ENCODE peak calls at places on chromosomes 1 and 21, in five cellular contexts. F, I, R, G and Y are unnamed samples. For H3K9me3, the result is how much of the 10 kb centered on the place peaks cover.

GRCh38 chr1:172167801-172168596 is 252.5 kb upstream of the C1orf105 start:
- DNase-seq in R (no peak), G (peak), I (no peak), F (peak), Y (no peak)

GRCh38 chr1:156106624-156107488 is 7.7 kb upstream of the LMNA start:
- DNase-seq in G (peak), F (peak), I (no peak), R (peak), Y (peak)

GRCh38 chr1:238913210-238913609 is 473.2 kb upstream of the CHRM3 start:
- DNase-seq in R (no peak), F (no peak), G (no peak), I (no peak), Y (no peak)

GRCh38 chr1:2255420-2256369 is 27.6 kb downstream of the SKI start:
- DNase-seq in R (peak), I (no peak), F (peak), G (peak), Y (peak)

GRCh38 chr1:230633469-230633868 is 8.8 kb upstream of the COG2 start:
- DNase-seq in F (no peak), I (no peak), R (no peak), G (no peak), Y (no peak)

GRCh38 chr1:46755121-46755520 is 36.2 kb upstream of the EFCAB14 start:
- DNase-seq in I (no peak), R (no peak), G (no peak), F (no peak), Y (no peak)

GRCh38 chr1:94044290-94044790 is 76.6 kb downstream of the ABCA4 start:
- DNase-seq in F (no peak), R (no peak), G (no peak), I (no peak), Y (no peak)

GRCh38 chr1:171983584-171983983 is 142.3 kb downstream of the DNM3 start:
- DNase-seq in G (peak), F (peak), I (no peak), R (peak), Y (no peak)

GRCh38 chr1:41418868-41419583 is 57.8 kb downstream of the FOXO6 start:
- DNase-seq in R (peak), G (peak), I (no peak), F (peak), Y (peak)

GRCh38 chr1:203663294-203663693 is 36.7 kb downstream of the ATP2B4 start:
- DNase-seq in G (peak), R (no peak), F (peak), I (no peak), Y (no peak)

GRCh38 chr1:12143631-12144155 is 23.1 kb upstream of the TNFRSF1B start:
- DNase-seq in F (peak), R (peak), G (peak), I (no peak), Y (no peak)

GRCh38 chr1:58765016-58765415 is 18.8 kb downstream of the JUN start:
- DNase-seq in F (peak), G (no peak), R (no peak), I (no peak), Y (no peak)

GRCh38 chr1:16011936-16012589 is 5.8 kb downstream of the HSPB7 start:
- DNase-seq in I (no peak), F (no peak), R (no peak), G (no peak), Y (no peak)

GRCh38 chr1:16013220-16013907 is 4.5 kb downstream of the HSPB7 start:
- DNase-seq in I (no peak), G (peak), F (peak), R (peak), Y (peak)

GRCh38 chr1:16010837-16011236 is 6.8 kb downstream of the SRARP start:
- DNase-seq in F (no peak), I (no peak), R (no peak), G (no peak), Y (no peak)

GRCh38 chr1:16013908-16014258 is 4.0 kb downstream of the HSPB7 start:
- DNase-seq in R (no peak), F (no peak), I (no peak), G (no peak), Y (no peak)

GRCh38 chr1:16012590-16013219 is 5.1 kb downstream of the HSPB7 start:
- DNase-seq in R (peak), F (peak), I (no peak), G (peak), Y (peak)
- H4K91ac ChIP-seq in R (peak), F (peak), I (no peak), G (peak), Y (no peak)

GRCh38 chr21:18218331-18218730 is 26.3 kb upstream of the CHODL start:
- DNase-seq in F (no peak), G (no peak), I (no peak), R (no peak), Y (no peak)
- H3K9me3 ChIP-seq in F (under half), G (under half), I (under half), R (under half), Y (under half)

GRCh38 chr1:24110642-24111263 is 1.2 kb downstream of the MYOM3 start:
- DNase-seq in G (no peak), I (no peak), R (no peak), F (no peak), Y (no peak)

GRCh38 chr1:24111264-24111997 is 504 bp downstream of the MYOM3 start:
- DNase-seq in I (no peak), G (no peak), R (no peak), F (no peak), Y (no peak)

GRCh38 chr1:24112381-24113169 is 640 bp upstream of the MYOM3 start:
- DNase-seq in I (no peak), R (peak), F (peak), G (peak), Y (peak)

GRCh38 chr1:24109686-24110475 is 2.1 kb downstream of the MYOM3 start:
- DNase-seq in G (no peak), I (no peak), R (no peak), F (no peak), Y (no peak)

GRCh38 chr1:24111998-24112380 is at the start of gene MYOM3:
- DNase-seq in I (no peak), R (no peak), F (no peak), G (no peak), Y (no peak)
- H4K91ac ChIP-seq in I (no peak), R (no peak), F (no peak), G (no peak), Y (no peak)

DNA sequence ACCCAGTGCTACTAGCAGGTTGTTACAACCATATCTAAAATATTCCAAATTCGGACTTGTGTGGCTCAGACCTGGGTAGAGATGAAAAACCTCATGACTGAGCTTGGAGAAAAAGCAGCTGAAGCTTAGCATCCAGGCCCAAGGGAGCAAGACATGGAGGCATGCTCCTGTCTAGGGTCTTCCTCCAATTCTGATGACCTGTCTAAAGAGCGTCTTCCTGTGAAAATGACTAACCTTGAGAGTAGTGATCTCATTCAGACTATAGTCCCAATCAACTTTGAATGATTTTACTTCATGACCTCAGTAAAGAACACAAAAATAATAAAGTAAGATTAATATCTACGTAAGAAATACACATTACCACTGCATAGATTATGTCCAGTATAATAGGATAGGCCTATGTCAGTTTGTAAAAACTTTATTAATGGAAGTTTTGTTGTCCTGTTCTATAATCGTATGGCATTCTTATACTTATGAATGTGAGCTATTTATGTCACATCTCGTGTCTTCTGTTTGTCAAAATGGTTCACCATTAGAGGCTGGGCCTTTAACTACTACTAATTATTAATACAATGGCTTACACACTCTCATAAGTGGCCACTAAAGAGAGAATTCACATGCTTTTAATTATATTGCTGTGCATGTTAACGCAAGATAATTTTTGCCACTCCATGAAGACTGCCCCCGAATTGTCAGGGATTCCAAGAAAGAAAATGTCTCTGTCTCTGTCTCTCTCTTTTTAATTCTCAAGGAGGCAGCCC is 201.3 kb downstream of the NCAM2 start:
- DNase-seq in G (no peak), F (no peak), R (no peak), I (no peak), Y (no peak)
- H3K9me3 ChIP-seq in G (under half), F (under half), R (under half), I (under half), Y (under half)

GRCh38 chr1:77015748-77016341 is 148.6 kb downstream of the ST6GALNAC5 start:
- DNase-seq in R (no peak), G (no peak), F (no peak), I (peak), Y (peak)
- H4K91ac ChIP-seq in R (no peak), G (no peak), F (no peak), I (no peak), Y (no peak)